ENCODE peak calls at places on chromosomes 5 and 9, in seven cellular contexts. G is cardiac muscle cell, J is tibial artery, E is upper lobe of left lung, N is MM.1S, X is choroid plexus epithelial cell, B is breast epithelium. P is an unnamed sample.

GRCh38 chr5:8329773-8330172 is 460.8 kb downstream of the MTRR start:
- DNase-seq in B (no peak), J (no peak), N (no peak), X (peak), G (no peak), E (no peak), P (no peak)

GRCh38 chr5:20538341-20538740 is 550.3 kb upstream of the CDH18 start:
- DNase-seq in E (no peak), J (no peak), X (no peak), B (no peak), N (no peak), G (no peak), P (no peak)

GRCh38 chr9:567128-567745 is 274.3 kb upstream of the DMRT1 start:
- DNase-seq in B (no peak), N (peak), G (no peak), X (no peak), E (no peak), J (no peak), P (no peak)

GRCh38 chr5:39015743-39016586 is 58.2 kb downstream of the RICTOR start:
- DNase-seq in N (no peak), X (peak), G (peak), E (no peak), B (no peak), J (no peak), P (no peak)

GRCh38 chr9:89961616-89962341 is 357.0 kb downstream of the GADD45G start:
- DNase-seq in E (no peak), X (peak), B (no peak), J (no peak), G (peak), N (no peak), P (no peak)

GRCh38 chr5:102152906-102153787 is 142.9 kb downstream of the SLCO4C1 start:
- DNase-seq in N (peak), J (no peak), X (peak), E (no peak), G (no peak), B (no peak), P (no peak)

GRCh38 chr5:39427633-39428032 is 2.9 kb upstream of the DAB2 start:
- DNase-seq in G (no peak), N (no peak), J (no peak), B (no peak), X (no peak), E (no peak), P (no peak)

GRCh38 chr9:16150501-16150900 is 597.7 kb downstream of the CCDC171 start:
- DNase-seq in G (peak), E (no peak), J (no peak), B (no peak), N (no peak), X (no peak), P (no peak)

GRCh38 chr5:73591102-73591695 is 25.7 kb downstream of the UTP15 start:
- DNase-seq in E (no peak), B (no peak), G (peak), X (peak), J (no peak), N (peak), P (no peak)

GRCh38 chr9:131366745-131367401 is 27.0 kb upstream of the PRRC2B start:
- DNase-seq in E (no peak), G (peak), N (no peak), J (no peak), B (no peak), X (peak), P (no peak)

GRCh38 chr9:136170291-136170901 is 34.5 kb downstream of the LHX3 start:
- DNase-seq in N (no peak), E (peak), B (no peak), X (peak), G (peak), J (no peak), P (peak)

GRCh38 chr9:112041536-112042243 is 133.4 kb downstream of the SUSD1 start:
- DNase-seq in B (no peak), X (peak), N (no peak), J (no peak), G (peak), E (no peak), P (no peak)

GRCh38 chr9:78826521-78826920 is 529.6 kb downstream of the PSAT1 start:
- DNase-seq in J (no peak), G (no peak), B (no peak), N (no peak), X (no peak), E (no peak), P (no peak)

GRCh38 chr5:96572864-96573512 is 89.2 kb upstream of the CAST start:
- DNase-seq in N (no peak), J (no peak), G (peak), B (no peak), E (no peak), X (peak), P (no peak)

GRCh38 chr9:83401328-83401895 is 136.8 kb downstream of the FRMD3 start:
- DNase-seq in E (no peak), G (no peak), J (no peak), X (peak), N (no peak), B (no peak), P (no peak)

GRCh38 chr5:73384861-73385260 is 63.7 kb downstream of the FOXD1 start:
- DNase-seq in E (no peak), X (no peak), G (no peak), N (no peak), B (no peak), J (no peak), P (no peak)

GRCh38 chr5:474826-475661 is 32.1 kb downstream of the EXOC3 start:
- DNase-seq in J (no peak), X (no peak), B (no peak), N (no peak), E (peak), G (peak), P (no peak)

GRCh38 chr5:59756373-59757035 is 137.0 kb downstream of the PDE4D start:
- DNase-seq in X (no peak), G (no peak), N (no peak), E (no peak), B (no peak), J (no peak), P (no peak)

GRCh38 chr9:6184749-6185645 is 30.6 kb upstream of the IL33 start:
- DNase-seq in J (peak), E (no peak), G (peak), N (peak), B (no peak), X (peak), P (no peak)

GRCh38 chr9:123940721-123941534 is 11.0 kb upstream of the DENND1A start:
- DNase-seq in J (no peak), G (no peak), E (no peak), N (no peak), X (no peak), B (no peak), P (no peak)

GRCh38 chr5:114360816-114361723 is 800 bp upstream of the KCNN2 start:
- DNase-seq in E (peak), J (no peak), N (peak), B (no peak), X (no peak), G (no peak), P (no peak)

DNA sequence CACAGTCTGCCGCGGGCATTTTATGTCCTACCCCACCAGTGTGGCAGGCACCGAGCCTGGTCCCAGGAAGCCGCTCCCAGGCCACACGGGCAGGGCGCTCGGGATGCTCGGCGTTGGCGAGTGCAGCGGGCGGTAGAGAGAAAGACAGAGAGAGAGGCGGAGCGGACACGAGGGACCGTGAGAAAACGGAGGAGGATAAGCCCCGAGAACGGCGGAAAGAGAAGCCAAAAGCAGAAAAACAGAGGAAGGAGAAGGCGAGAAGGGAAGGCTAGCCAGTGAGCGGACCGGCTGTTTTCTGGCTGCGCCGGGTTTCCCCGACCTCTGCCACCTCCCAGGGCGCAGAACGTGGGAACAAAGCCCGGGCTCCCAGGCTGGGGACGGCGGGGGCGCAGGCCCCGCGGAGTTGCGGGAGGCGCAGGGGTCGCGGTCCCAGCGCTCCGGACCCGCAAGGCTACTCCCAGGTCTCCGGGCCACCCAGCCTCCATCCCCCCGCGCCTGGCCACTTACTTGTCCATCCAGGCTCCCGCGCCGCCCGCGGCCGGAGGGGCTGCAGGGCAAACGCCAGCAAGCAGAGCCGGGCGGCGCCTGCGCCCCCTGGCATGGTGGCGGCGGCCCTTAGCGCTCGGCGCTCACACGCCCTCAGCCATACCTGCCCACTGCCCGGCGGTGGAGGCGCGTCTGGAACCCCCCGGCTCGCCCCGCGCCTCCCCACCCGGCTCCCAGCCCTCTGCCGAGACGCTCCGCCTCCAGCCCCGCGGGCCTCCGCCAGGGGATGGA is at the start of gene ADAM19:
- DNase-seq in E (peak), X (peak), B (no peak), G (peak), N (no peak), J (peak), P (peak)
- TF ChIP-seq CTCF in E (peak), X (no peak), B (no peak), G (no peak), N (no peak), J (no peak), P (no peak)

DNA sequence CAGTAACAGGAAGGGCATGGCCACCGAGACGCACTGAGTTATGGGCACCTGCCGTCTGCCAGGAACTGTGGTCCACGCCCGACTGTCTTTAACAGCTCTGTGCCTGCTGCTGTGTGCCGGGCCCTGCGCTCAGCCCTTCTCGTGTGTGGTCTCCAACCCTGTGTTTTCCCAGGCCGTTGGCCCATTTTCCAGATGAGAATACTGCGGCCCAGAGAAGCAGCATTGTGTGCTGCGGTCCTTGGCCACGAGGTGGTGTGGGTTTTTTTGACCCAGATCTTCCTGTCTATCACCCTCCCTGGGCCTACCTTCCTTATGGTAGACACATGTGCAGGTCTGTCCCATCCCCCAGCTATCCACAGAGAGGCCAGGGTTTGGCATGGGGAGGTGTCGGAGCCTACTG is 47.0 kb downstream of the RXRA start:
- DNase-seq in N (no peak), X (no peak), B (no peak), G (no peak), E (no peak), J (no peak), P (no peak)
- TF ChIP-seq CTCF in N (no peak), X (no peak), B (no peak), G (no peak), E (no peak), J (no peak), P (no peak)

GRCh38 chr9:69835412-69836080 is 14.9 kb downstream of the CFAP95 start:
- DNase-seq in X (no peak), N (no peak), E (no peak), B (no peak), J (no peak), G (no peak), P (no peak)

GRCh38 chr9:69834591-69835184 is 14.1 kb downstream of the CFAP95 start:
- DNase-seq in E (no peak), N (no peak), J (no peak), G (no peak), X (no peak), B (no peak), P (no peak)

GRCh38 chr9:69831621-69832020 is 11.0 kb downstream of the CFAP95 start:
- DNase-seq in J (no peak), B (no peak), N (no peak), E (no peak), G (no peak), X (no peak), P (no peak)

GRCh38 chr9:69829484-69829883 is 8.9 kb downstream of the CFAP95 start:
- DNase-seq in N (no peak), J (no peak), B (no peak), E (no peak), G (no peak), X (no peak), P (no peak)

GRCh38 chr9:69834056-69834455 is 13.4 kb downstream of the CFAP95 start:
- DNase-seq in B (no peak), N (no peak), J (no peak), E (no peak), X (no peak), G (no peak), P (no peak)
- TF ChIP-seq CTCF in B (no peak), N (no peak), J (no peak), E (no peak), X (no peak), G (no peak), P (no peak)

GRCh38 chr5:172910828-172911627 is 48.2 kb upstream of the RPL26L1 start:
- DNase-seq in X (peak), G (peak), N (no peak), J (peak), E (no peak), B (no peak), P (peak)
- TF ChIP-seq CTCF in X (peak), G (peak), N (peak), J (no peak), E (peak), B (no peak), P (no peak)

P was measured in activated B cell treated with CpG ODN at 0.5 μM for 24 hours.